ENCODE peak calls at places on chromosomes 12 and 14, in eight cellular contexts. J is HCEC 1CT; F is HFF-Myc; R is T-helper 17 cell; K is CD8-positive, alpha-beta T cell; E is fibroblast of lung; X is occipital lobe; D is stimulated activated CD8-positive, alpha-beta memory T cell treated with anti-CD3 and anti-CD28 coated beads, Interleukin-7, amount 100 ng/mL, for 24 hours. U is an unnamed sample.
A peak's percentile ranks its signal among the peaks of the same experiment; 100 is the strongest.

GRCh38 chr12:92582466-92582865 is 120.3 kb upstream of the PLEKHG7 start:
- DNase-seq in K (no peak), R (no peak), D (no peak), E (no peak), X (no peak), F (no peak), J (no peak), U (no peak)

GRCh38 chr14:24367506-24368214 is at the start of gene NFATC4:
- DNase-seq in D (no peak), X (no peak), R (no peak), E (peak; percentile 99), F (peak; percentile 96), J (peak; percentile 90), K (no peak), U (peak; percentile 95)

GRCh38 chr12:57240069-57240921 is 10.7 kb downstream of the STAC3 start:
- DNase-seq in J (peak; percentile 57), X (peak; percentile 60), R (peak; percentile 55), K (peak; percentile 76), F (no peak), E (peak; percentile 60), D (no peak), U (no peak)

GRCh38 chr12:115320967-115321366 is 637.0 kb upstream of the TBX3 start:
- DNase-seq in K (no peak), D (no peak), E (no peak), X (no peak), F (no peak), R (no peak), J (no peak), U (no peak)

GRCh38 chr12:5872745-5873144 is 72.3 kb downstream of the ANO2 start:
- DNase-seq in D (no peak), F (no peak), J (no peak), X (no peak), E (peak; percentile 3), K (no peak), R (no peak), U (no peak)

GRCh38 chr14:91367173-91368171 is 50.1 kb downstream of the CCDC88C start:
- DNase-seq in F (no peak), X (no peak), E (peak; percentile 71), J (no peak), D (no peak), K (peak; percentile 77), R (peak; percentile 78), U (no peak)

GRCh38 chr14:100083706-100084105 is 18.5 kb downstream of the EVL start:
- DNase-seq in E (no peak), R (no peak), X (no peak), J (no peak), F (no peak), D (no peak), K (no peak), U (no peak)

GRCh38 chr12:46267618-46268348 is 1.1 kb downstream of the SLC38A1 start:
- DNase-seq in E (peak; percentile 22), R (no peak), X (peak; percentile 35), J (peak; percentile 51), D (peak; percentile 8), F (no peak), K (peak; percentile 47), U (no peak)

GRCh38 chr14:70171719-70172118 is 17.0 kb downstream of the SLC8A3 start:
- DNase-seq in X (no peak), F (no peak), J (no peak), K (no peak), R (no peak), D (no peak), E (no peak), U (no peak)

GRCh38 chr12:10617868-10618267 is 4.5 kb upstream of the MAGOHB start:
- DNase-seq in D (no peak), F (no peak), R (no peak), K (no peak), E (peak; percentile 12), X (no peak), J (no peak), U (no peak)

GRCh38 chr12:68641138-68641537 is 30.4 kb downstream of the RAP1B start:
- DNase-seq in K (peak; percentile 16), D (no peak), E (no peak), F (no peak), R (no peak), J (no peak), X (no peak), U (no peak)

GRCh38 chr12:55955800-55956508 is 9.9 kb downstream of the PMEL start:
- DNase-seq in F (no peak), X (no peak), R (peak; percentile 28), J (peak; percentile 59), E (peak; percentile 30), D (no peak), K (peak; percentile 51), U (no peak)

GRCh38 chr12:55760663-55761062 is 17.7 kb downstream of the GDF11 start:
- DNase-seq in R (no peak), K (no peak), F (no peak), E (no peak), D (no peak), J (no peak), X (no peak), U (no peak)

GRCh38 chr12:93720559-93720958 is 43.4 kb downstream of the CRADD start:
- DNase-seq in E (no peak), K (no peak), R (no peak), X (no peak), F (no peak), D (no peak), J (no peak), U (no peak)

GRCh38 chr12:12357697-12358476 is 1.0 kb downstream of the BORCS5 start:
- DNase-seq in X (no peak), E (no peak), R (no peak), J (peak; percentile 37), F (no peak), K (no peak), D (no peak), U (no peak)

GRCh38 chr14:56094063-56094462 is 24.1 kb upstream of the PELI2 start:
- DNase-seq in X (no peak), R (no peak), K (no peak), J (no peak), D (no peak), F (no peak), E (no peak), U (no peak)

GRCh38 chr12:61676520-61676919 is 583.7 kb upstream of the USP15 start:
- DNase-seq in K (no peak), F (no peak), J (no peak), D (no peak), R (no peak), E (no peak), X (no peak), U (no peak)

GRCh38 chr14:69527635-69528034 is 43.1 kb downstream of the PLEKHD1 start:
- DNase-seq in X (no peak), F (no peak), R (no peak), E (no peak), J (no peak), D (no peak), K (no peak), U (no peak)

GRCh38 chr14:23537351-23538048 is 14.1 kb downstream of the ZFHX2 start:
- DNase-seq in X (no peak), D (no peak), K (no peak), E (no peak), F (no peak), J (peak; percentile 22), R (no peak), U (no peak)

GRCh38 chr14:90561031-90561430 is 164.2 kb downstream of the CALM1 start:
- DNase-seq in X (no peak), R (no peak), J (no peak), D (no peak), K (no peak), F (no peak), E (no peak), U (no peak)

GRCh38 chr12:105031061-105031807 is 45.1 kb downstream of the NOPCHAP1 start:
- DNase-seq in J (no peak), D (no peak), R (no peak), E (no peak), F (no peak), K (no peak), X (no peak), U (no peak)

GRCh38 chr12:106030210-106031175 is 108.3 kb downstream of the NUAK1 start:
- DNase-seq in X (no peak), E (peak; percentile 65), K (no peak), J (peak; percentile 76), F (peak; percentile 62), R (no peak), D (no peak), U (peak; percentile 5)

GRCh38 chr12:130633771-130634170 is 82.3 kb downstream of the RIMBP2 start:
- DNase-seq in D (no peak), F (no peak), X (peak; percentile 70), R (no peak), J (no peak), K (no peak), E (no peak), U (no peak)

GRCh38 chr12:11228268-11228879 is 41.1 kb downstream of the PRB3 start:
- DNase-seq in K (no peak), X (no peak), F (peak; percentile 11), R (no peak), J (peak; percentile 39), D (no peak), E (peak; percentile 39), U (peak; percentile 2)

GRCh38 chr12:130477221-130477620 is 139.5 kb downstream of the PIWIL1 start:
- DNase-seq in K (no peak), R (no peak), X (no peak), E (no peak), D (no peak), F (no peak), J (no peak), U (no peak)

GRCh38 chr12:42981379-42981778 is 391.8 kb upstream of the PRICKLE1 start:
- DNase-seq in J (peak; percentile 78), E (peak; percentile 34), X (no peak), R (no peak), F (no peak), D (no peak), K (no peak), U (no peak)

GRCh38 chr12:103503546-103504480 is 8.0 kb upstream of the C12orf42 start:
- DNase-seq in E (no peak), K (peak; percentile 68), F (no peak), D (no peak), R (peak; percentile 14), J (no peak), X (no peak), U (no peak)

GRCh38 chr14:83483063-83483462 is 1949.4 kb upstream of the SEL1L start:
- DNase-seq in R (no peak), X (no peak), E (peak; percentile 58), F (no peak), J (peak; percentile 46), K (no peak), D (no peak), U (no peak)

GRCh38 chr14:51597511-51597920 is 54.2 kb upstream of the FRMD6 start:
- DNase-seq in E (peak; percentile 42), X (no peak), D (no peak), J (peak; percentile 83), F (peak; percentile 85), K (no peak), R (no peak), U (no peak)

GRCh38 chr12:8698830-8699330 is 1.1 kb downstream of the RIMKLB start:
- DNase-seq in K (no peak), E (peak; percentile 43), J (peak; percentile 34), D (no peak), F (no peak), R (no peak), X (no peak), U (no peak)

GRCh38 chr12:3123729-3124128 is 46.5 kb downstream of the TSPAN9 start:
- DNase-seq in R (no peak), E (no peak), D (no peak), F (no peak), X (no peak), J (no peak), K (no peak), U (no peak)

GRCh38 chr12:41188058-41188840 is at the start of gene PDZRN4:
- DNase-seq in J (no peak), E (no peak), D (no peak), K (no peak), F (no peak), R (no peak), X (peak; percentile 16), U (no peak)

GRCh38 chr12:123942277-123942653 is 30.4 kb downstream of the CCDC92 start:
- DNase-seq in F (peak; percentile 21), E (peak; percentile 81), D (no peak), J (peak; percentile 91), R (no peak), K (no peak), X (peak; percentile 74), U (peak; percentile 49)

GRCh38 chr14:56172571-56172971 is 54.4 kb downstream of the PELI2 start:
- DNase-seq in J (peak; percentile 79), X (no peak), D (no peak), E (peak; percentile 85), R (no peak), K (no peak), F (no peak), U (peak; percentile 40)